ENCODE peak calls at places on chromosomes 13 and 19, in five cellular contexts. B is heart right ventricle; W is stimulated activated CD8-positive, alpha-beta memory T cell treated with anti-CD3 and anti-CD28 coated beads, Interleukin-7, amount 100 ng/mL, for 48 hours; Z is astrocyte of the spinal cord; A is foreskin fibroblast. P is an unnamed sample.

GRCh38 chr19:18020212-18021067 is 12.5 kb downstream of the ARRDC2 start:
- DNase-seq in B (peak; percentile 95), W (no peak), Z (peak; percentile 42), A (peak; percentile 51), P (no peak)

GRCh38 chr19:43752287-43752875 is 2.4 kb downstream of the SMG9 start:
- DNase-seq in B (no peak), W (no peak), Z (no peak), A (no peak), P (no peak)

GRCh38 chr19:33199441-33200265 is 5.5 kb downstream of the LRP3 start:
- DNase-seq in B (no peak), W (no peak), Z (no peak), A (no peak), P (no peak)

GRCh38 chr13:98276486-98276885 is 99.4 kb upstream of the RNF113B start:
- DNase-seq in B (no peak), W (no peak), Z (no peak), A (no peak), P (no peak)

GRCh38 chr13:106535552-106536243 is at the start of gene EFNB2:
- DNase-seq in B (peak; percentile 91), W (peak; percentile 72), Z (peak; percentile 95), A (peak; percentile 96), P (peak; percentile 59)

GRCh38 chr19:29524912-29525870 is 603 bp upstream of the VSTM2B start:
- DNase-seq in B (no peak), W (no peak), Z (no peak), A (no peak), P (no peak)

GRCh38 chr13:80342541-80343371 is 1.8 kb upstream of the SPRY2 start:
- DNase-seq in B (peak; percentile 91), W (peak; percentile 46), Z (peak; percentile 81), A (peak; percentile 77), P (peak; percentile 2)

GRCh38 chr13:73451120-73452029 is 392.6 kb downstream of the KLF5 start:
- DNase-seq in B (no peak), W (no peak), Z (peak; percentile 19), A (no peak), P (no peak)

GRCh38 chr19:45999653-46000121 is 4.4 kb downstream of the CCDC61 start:
- DNase-seq in B (no peak), W (no peak), Z (no peak), A (peak; percentile 38), P (peak; percentile 26)